ENCODE peak calls at places on chromosomes 6 and 20, in ten cellular contexts. One of them, this sample, is unnamed.

GRCh38 chr20:17541996-17542395 is 10.8 kb upstream of the BFSP1 start:
- DNase-seq in endothelial cell: no peak
- DNase-seq in RWPE1: no peak
- DNase-seq in left ventricle myocardium inferior: no peak
- DNase-seq in ovary: no peak
- DNase-seq in hepatocyte: no peak
- DNase-seq in lower lobe of right lung: no peak
- DNase-seq in colonic mucosa: no peak
- DNase-seq in astrocyte of the spinal cord: peak; percentile 77
- DNase-seq in upper lobe of right lung: no peak
- DNase-seq in this sample: no peak

GRCh38 chr20:59042151-59042795 is at the start of gene PRELID3B:
- DNase-seq in ovary: peak; percentile 37
- DNase-seq in endothelial cell: peak; percentile 30
- DNase-seq in hepatocyte: peak; percentile 34
- DNase-seq in upper lobe of right lung: no peak
- DNase-seq in lower lobe of right lung: no peak
- DNase-seq in colonic mucosa: peak; percentile 73
- DNase-seq in left ventricle myocardium inferior: peak; percentile 36
- DNase-seq in RWPE1: peak; percentile 65
- DNase-seq in astrocyte of the spinal cord: no peak
- DNase-seq in this sample: no peak

GRCh38 chr20:9516658-9516987 is 2.2 kb downstream of the LAMP5 start:
- DNase-seq in RWPE1: no peak
- DNase-seq in hepatocyte: no peak
- DNase-seq in astrocyte of the spinal cord: no peak
- DNase-seq in lower lobe of right lung: no peak
- DNase-seq in endothelial cell: no peak
- DNase-seq in colonic mucosa: no peak
- DNase-seq in ovary: no peak
- DNase-seq in left ventricle myocardium inferior: no peak
- DNase-seq in upper lobe of right lung: no peak
- DNase-seq in this sample: no peak

GRCh38 chr6:43478008-43478372 is 620 bp downstream of the TJAP1 start:
- DNase-seq in left ventricle myocardium inferior: no peak
- DNase-seq in colonic mucosa: no peak
- DNase-seq in RWPE1: no peak
- DNase-seq in astrocyte of the spinal cord: no peak
- DNase-seq in upper lobe of right lung: no peak
- DNase-seq in lower lobe of right lung: no peak
- DNase-seq in endothelial cell: no peak
- DNase-seq in hepatocyte: no peak
- DNase-seq in ovary: no peak
- DNase-seq in this sample: no peak

GRCh38 chr6:131410785-131411184 is 162.2 kb upstream of the ARG1 start:
- DNase-seq in lower lobe of right lung: no peak
- DNase-seq in RWPE1: no peak
- DNase-seq in astrocyte of the spinal cord: no peak
- DNase-seq in hepatocyte: no peak
- DNase-seq in endothelial cell: no peak
- DNase-seq in ovary: no peak
- DNase-seq in colonic mucosa: no peak
- DNase-seq in upper lobe of right lung: no peak
- DNase-seq in left ventricle myocardium inferior: no peak
- DNase-seq in this sample: no peak

GRCh38 chr20:47799116-47799715 is 13.9 kb upstream of the SULF2 start:
- DNase-seq in hepatocyte: no peak
- DNase-seq in astrocyte of the spinal cord: no peak
- DNase-seq in lower lobe of right lung: no peak
- DNase-seq in left ventricle myocardium inferior: no peak
- DNase-seq in RWPE1: no peak
- DNase-seq in ovary: no peak
- DNase-seq in endothelial cell: no peak
- DNase-seq in colonic mucosa: no peak
- DNase-seq in upper lobe of right lung: no peak
- DNase-seq in this sample: no peak

GRCh38 chr6:82953871-82954270 is 111.8 kb downstream of the UBE3D start:
- DNase-seq in RWPE1: no peak
- DNase-seq in colonic mucosa: no peak
- DNase-seq in ovary: no peak
- DNase-seq in upper lobe of right lung: no peak
- DNase-seq in lower lobe of right lung: no peak
- DNase-seq in hepatocyte: no peak
- DNase-seq in left ventricle myocardium inferior: peak; percentile 51
- DNase-seq in endothelial cell: no peak
- DNase-seq in astrocyte of the spinal cord: no peak
- DNase-seq in this sample: no peak

GRCh38 chr6:5930143-5930770 is 76.5 kb downstream of the NRN1 start:
- DNase-seq in upper lobe of right lung: no peak
- DNase-seq in RWPE1: no peak
- DNase-seq in lower lobe of right lung: no peak
- DNase-seq in astrocyte of the spinal cord: no peak
- DNase-seq in endothelial cell: no peak
- DNase-seq in hepatocyte: no peak
- DNase-seq in colonic mucosa: no peak
- DNase-seq in left ventricle myocardium inferior: no peak
- DNase-seq in ovary: no peak
- DNase-seq in this sample: no peak

DNA sequence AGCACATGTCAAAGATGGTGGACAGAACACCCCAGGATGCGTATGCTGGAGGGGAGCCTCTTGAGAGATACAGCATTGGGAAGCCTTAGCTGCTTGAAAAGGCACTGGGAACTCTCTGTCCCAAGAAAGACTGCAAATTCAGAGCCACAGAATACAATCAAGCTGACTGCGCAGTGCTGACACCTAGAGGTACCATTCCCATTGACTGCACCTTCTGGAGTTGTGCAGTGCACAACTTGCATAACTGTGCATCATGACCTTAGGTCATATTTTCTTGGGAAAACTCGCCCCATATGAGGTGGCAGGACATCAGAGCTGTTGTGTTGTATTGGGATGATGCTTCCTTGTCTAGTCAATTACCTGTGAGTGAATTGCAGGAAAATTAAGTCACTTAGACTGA is 646.5 kb upstream of the NOX3 start:
- DNase-seq in endothelial cell: no peak
- DNase-seq in colonic mucosa: peak; percentile 30
- DNase-seq in ovary: no peak
- DNase-seq in lower lobe of right lung: no peak
- DNase-seq in astrocyte of the spinal cord: no peak
- DNase-seq in left ventricle myocardium inferior: no peak
- DNase-seq in upper lobe of right lung: no peak
- DNase-seq in RWPE1: no peak
- DNase-seq in hepatocyte: no peak
- DNase-seq in this sample: no peak
- TF ChIP-seq CTCF in endothelial cell: no peak
- TF ChIP-seq CTCF in colonic mucosa: no peak
- TF ChIP-seq CTCF in ovary: no peak
- TF ChIP-seq CTCF in lower lobe of right lung: no peak
- TF ChIP-seq CTCF in astrocyte of the spinal cord: peak; percentile 35
- TF ChIP-seq CTCF in left ventricle myocardium inferior: peak; percentile 26
- TF ChIP-seq CTCF in upper lobe of right lung: no peak
- TF ChIP-seq CTCF in RWPE1: no peak
- TF ChIP-seq CTCF in hepatocyte: no peak
- TF ChIP-seq CTCF in this sample: no peak

GRCh38 chr6:138803914-138804313 is 8.0 kb downstream of the ECT2L start:
- DNase-seq in astrocyte of the spinal cord: no peak
- DNase-seq in hepatocyte: no peak
- DNase-seq in upper lobe of right lung: no peak
- DNase-seq in RWPE1: no peak
- DNase-seq in ovary: no peak
- DNase-seq in endothelial cell: no peak
- DNase-seq in left ventricle myocardium inferior: no peak
- DNase-seq in lower lobe of right lung: no peak
- DNase-seq in colonic mucosa: no peak
- DNase-seq in this sample: no peak
- TF ChIP-seq CTCF in astrocyte of the spinal cord: no peak
- TF ChIP-seq CTCF in hepatocyte: no peak
- TF ChIP-seq CTCF in upper lobe of right lung: no peak
- TF ChIP-seq CTCF in RWPE1: no peak
- TF ChIP-seq CTCF in ovary: no peak
- TF ChIP-seq CTCF in endothelial cell: no peak
- TF ChIP-seq CTCF in left ventricle myocardium inferior: no peak
- TF ChIP-seq CTCF in lower lobe of right lung: no peak
- TF ChIP-seq CTCF in colonic mucosa: no peak
- TF ChIP-seq CTCF in this sample: no peak

GRCh38 chr20:61521680-61522420 is 269.8 kb downstream of the CDH4 start:
- DNase-seq in left ventricle myocardium inferior: no peak
- DNase-seq in upper lobe of right lung: no peak
- DNase-seq in lower lobe of right lung: no peak
- DNase-seq in RWPE1: no peak
- DNase-seq in endothelial cell: no peak
- DNase-seq in astrocyte of the spinal cord: peak; percentile 54
- DNase-seq in colonic mucosa: no peak
- DNase-seq in ovary: no peak
- DNase-seq in hepatocyte: no peak
- DNase-seq in this sample: no peak
- TF ChIP-seq CTCF in left ventricle myocardium inferior: no peak
- TF ChIP-seq CTCF in upper lobe of right lung: no peak
- TF ChIP-seq CTCF in lower lobe of right lung: no peak
- TF ChIP-seq CTCF in RWPE1: no peak
- TF ChIP-seq CTCF in endothelial cell: no peak
- TF ChIP-seq CTCF in astrocyte of the spinal cord: no peak
- TF ChIP-seq CTCF in colonic mucosa: no peak
- TF ChIP-seq CTCF in ovary: no peak
- TF ChIP-seq CTCF in hepatocyte: no peak
- TF ChIP-seq CTCF in this sample: no peak

DNA sequence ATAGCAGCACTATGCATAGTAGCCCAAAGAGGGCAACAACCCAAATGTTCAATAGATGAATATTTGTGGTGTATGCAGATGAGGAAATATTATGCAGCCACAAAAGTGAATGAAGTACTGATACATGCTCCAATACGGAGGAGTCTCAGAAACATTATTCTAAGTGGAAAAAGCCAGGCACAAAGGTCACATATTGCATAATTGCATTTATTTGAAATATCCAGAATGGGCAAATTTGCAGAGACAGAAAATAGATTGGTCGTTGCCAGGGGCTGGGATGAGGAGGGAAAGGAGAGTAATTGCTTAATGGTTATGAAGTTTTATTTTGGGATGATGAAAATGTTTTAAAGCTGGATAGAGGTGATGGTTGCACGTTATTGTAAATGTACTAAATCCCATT is 117.1 kb downstream of the PXDC1 start:
- DNase-seq in ovary: no peak
- DNase-seq in RWPE1: no peak
- DNase-seq in lower lobe of right lung: no peak
- DNase-seq in upper lobe of right lung: no peak
- DNase-seq in hepatocyte: no peak
- DNase-seq in endothelial cell: no peak
- DNase-seq in left ventricle myocardium inferior: no peak
- DNase-seq in colonic mucosa: no peak
- DNase-seq in astrocyte of the spinal cord: no peak
- DNase-seq in this sample: no peak
- TF ChIP-seq CTCF in ovary: no peak
- TF ChIP-seq CTCF in RWPE1: no peak
- TF ChIP-seq CTCF in lower lobe of right lung: no peak
- TF ChIP-seq CTCF in upper lobe of right lung: no peak
- TF ChIP-seq CTCF in hepatocyte: no peak
- TF ChIP-seq CTCF in endothelial cell: no peak
- TF ChIP-seq CTCF in left ventricle myocardium inferior: no peak
- TF ChIP-seq CTCF in colonic mucosa: no peak
- TF ChIP-seq CTCF in astrocyte of the spinal cord: no peak
- TF ChIP-seq CTCF in this sample: no peak

DNA sequence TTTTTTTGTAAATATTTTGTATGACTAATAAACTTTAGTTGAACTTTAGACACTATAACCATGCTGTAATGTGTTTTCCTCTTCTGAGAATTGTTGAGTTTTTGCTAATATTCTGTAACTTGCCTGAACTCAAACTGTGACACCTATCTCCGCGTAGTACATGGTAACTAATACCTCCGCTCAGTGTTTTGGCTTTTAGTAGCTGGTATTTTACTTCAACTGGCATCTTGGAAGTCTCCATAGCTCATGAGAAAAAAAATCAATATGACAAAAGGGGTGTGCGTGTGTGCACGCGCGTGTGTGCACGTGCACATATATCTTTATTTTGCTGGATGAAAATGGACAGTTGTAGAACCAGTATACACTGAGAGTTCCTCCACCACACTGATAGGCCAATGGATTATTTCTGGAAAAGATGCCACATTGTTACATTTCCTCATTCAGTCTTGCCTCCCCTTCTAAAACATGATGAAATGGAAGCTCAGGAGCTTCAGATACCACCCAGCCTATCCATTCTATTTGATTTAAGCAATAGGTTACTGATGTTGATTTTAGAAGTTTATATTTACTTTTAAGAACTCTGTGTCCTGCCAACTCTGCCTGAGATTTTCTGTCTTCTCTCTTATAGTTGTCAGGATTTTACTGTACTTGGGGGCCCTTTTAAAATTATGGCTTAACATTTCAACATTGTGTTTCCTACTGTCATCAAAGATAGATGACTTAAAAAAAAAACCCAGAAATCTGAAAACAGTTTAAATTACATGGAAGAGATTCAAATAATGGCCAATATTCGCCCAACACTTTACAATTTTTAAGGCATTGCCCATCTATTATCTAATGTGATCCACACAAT is 16.3 kb upstream of the ADGRG6 start:
- DNase-seq in astrocyte of the spinal cord: no peak
- DNase-seq in upper lobe of right lung: no peak
- DNase-seq in lower lobe of right lung: no peak
- DNase-seq in left ventricle myocardium inferior: no peak
- DNase-seq in ovary: no peak
- DNase-seq in colonic mucosa: no peak
- DNase-seq in hepatocyte: no peak
- DNase-seq in endothelial cell: no peak
- DNase-seq in RWPE1: no peak
- DNase-seq in this sample: no peak
- TF ChIP-seq CTCF in astrocyte of the spinal cord: no peak
- TF ChIP-seq CTCF in upper lobe of right lung: no peak
- TF ChIP-seq CTCF in lower lobe of right lung: no peak
- TF ChIP-seq CTCF in left ventricle myocardium inferior: no peak
- TF ChIP-seq CTCF in ovary: no peak
- TF ChIP-seq CTCF in colonic mucosa: no peak
- TF ChIP-seq CTCF in hepatocyte: no peak
- TF ChIP-seq CTCF in endothelial cell: no peak
- TF ChIP-seq CTCF in RWPE1: no peak
- TF ChIP-seq CTCF in this sample: no peak

DNA sequence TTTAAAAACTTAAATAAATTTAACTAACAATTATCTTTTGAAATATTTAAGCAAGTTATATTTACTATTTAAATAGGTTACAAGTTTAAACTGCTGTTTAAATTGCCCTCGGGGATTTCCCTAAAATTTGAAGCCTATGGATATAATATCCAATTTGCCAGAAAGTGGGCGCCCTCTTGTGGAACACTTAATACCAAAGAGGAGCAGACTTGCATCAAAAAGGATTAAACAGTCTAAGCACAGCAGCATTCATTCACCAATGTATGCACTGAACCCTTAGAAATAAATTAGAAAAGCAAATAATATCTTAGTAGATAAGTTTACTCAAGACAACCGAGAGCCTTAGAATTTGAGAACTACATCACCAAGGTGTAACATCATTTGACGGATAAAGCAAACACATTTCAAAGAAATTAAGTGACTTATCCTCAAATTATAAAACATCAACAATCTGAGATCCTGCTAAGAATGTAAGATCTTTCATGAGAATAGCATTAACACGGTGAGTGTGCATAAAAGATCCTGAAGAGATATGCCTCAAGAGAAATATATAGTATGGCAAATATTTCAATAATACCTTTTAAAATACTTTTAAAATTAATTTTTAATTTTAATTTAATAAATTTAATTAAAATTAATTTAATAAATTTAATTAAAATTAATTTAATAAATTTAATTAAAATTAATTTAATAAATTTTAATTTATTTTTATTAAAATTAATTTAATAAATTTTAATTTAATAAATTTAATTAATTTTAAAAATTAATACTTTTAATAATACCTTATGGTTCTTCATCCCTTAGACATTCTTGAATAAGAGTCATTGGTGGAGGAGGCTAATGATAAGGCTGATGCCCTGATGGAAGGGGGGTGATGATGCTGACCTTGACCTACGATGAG is 11.5 kb upstream of the MEP1A start:
- DNase-seq in upper lobe of right lung: no peak
- DNase-seq in RWPE1: peak; percentile 39
- DNase-seq in hepatocyte: peak; percentile 83
- DNase-seq in endothelial cell: peak; percentile 54
- DNase-seq in colonic mucosa: peak; percentile 75
- DNase-seq in lower lobe of right lung: no peak
- DNase-seq in left ventricle myocardium inferior: no peak
- DNase-seq in ovary: peak; percentile 34
- DNase-seq in astrocyte of the spinal cord: peak; percentile 70
- DNase-seq in this sample: no peak
- TF ChIP-seq CTCF in upper lobe of right lung: peak; percentile 68
- TF ChIP-seq CTCF in RWPE1: peak; percentile 80
- TF ChIP-seq CTCF in hepatocyte: peak; percentile 81
- TF ChIP-seq CTCF in endothelial cell: peak; percentile 76
- TF ChIP-seq CTCF in colonic mucosa: peak; percentile 54
- TF ChIP-seq CTCF in lower lobe of right lung: peak; percentile 64
- TF ChIP-seq CTCF in left ventricle myocardium inferior: peak; percentile 76
- TF ChIP-seq CTCF in ovary: peak; percentile 37
- TF ChIP-seq CTCF in astrocyte of the spinal cord: peak; percentile 75
- TF ChIP-seq CTCF in this sample: peak; percentile 90

This sample was measured in type B pancreatic cell.